ENCODE peak calls at places on chromosome 6, in five cellular contexts. One of them, this sample, is unnamed.

GRCh38 chr6:151063339-151063738 is 176.4 kb upstream of the AKAP12 start:
- DNase-seq in BJ: no peak
- DNase-seq in uterus: no peak
- DNase-seq in hepatocyte: no peak
- DNase-seq in fibroblast of pulmonary artery: peak; percentile 59
- DNase-seq in this sample: peak; percentile 84

GRCh38 chr6:3744211-3744900 is 7.2 kb downstream of the PXDC1 start:
- DNase-seq in BJ: no peak
- DNase-seq in uterus: peak; percentile 18
- DNase-seq in hepatocyte: no peak
- DNase-seq in fibroblast of pulmonary artery: peak; percentile 38
- DNase-seq in this sample: no peak

GRCh38 chr6:111721677-111722219 is 116.1 kb upstream of the TRAF3IP2 start:
- DNase-seq in BJ: no peak
- DNase-seq in uterus: no peak
- DNase-seq in hepatocyte: peak; percentile 25
- DNase-seq in fibroblast of pulmonary artery: peak; percentile 81
- DNase-seq in this sample: peak; percentile 36

GRCh38 chr6:152273638-152274037 is 363.5 kb downstream of the SYNE1 start:
- DNase-seq in BJ: no peak
- DNase-seq in uterus: no peak
- DNase-seq in hepatocyte: peak; percentile 13
- DNase-seq in fibroblast of pulmonary artery: no peak
- DNase-seq in this sample: peak; percentile 11

GRCh38 chr6:31356216-31356945 is 598 bp downstream of the HLA-B start:
- DNase-seq in BJ: no peak
- DNase-seq in uterus: peak; percentile 51
- DNase-seq in hepatocyte: peak; percentile 37
- DNase-seq in fibroblast of pulmonary artery: peak; percentile 25
- DNase-seq in this sample: no peak

GRCh38 chr6:44128020-44128917 is 915 bp downstream of the TMEM63B start:
- DNase-seq in BJ: no peak
- DNase-seq in uterus: peak; percentile 34
- DNase-seq in hepatocyte: peak; percentile 65
- DNase-seq in fibroblast of pulmonary artery: peak; percentile 22
- DNase-seq in this sample: no peak

GRCh38 chr6:31575952-31576684 is 753 bp downstream of the TNF start:
- DNase-seq in BJ: no peak
- DNase-seq in uterus: no peak
- DNase-seq in hepatocyte: no peak
- DNase-seq in fibroblast of pulmonary artery: no peak
- DNase-seq in this sample: no peak

GRCh38 chr6:129206761-129207330 is 323.9 kb downstream of the LAMA2 start:
- DNase-seq in BJ: no peak
- DNase-seq in uterus: no peak
- DNase-seq in hepatocyte: no peak
- DNase-seq in fibroblast of pulmonary artery: no peak
- DNase-seq in this sample: no peak

GRCh38 chr6:17224056-17224455 is 57.1 kb upstream of the RBM24 start:
- DNase-seq in BJ: no peak
- DNase-seq in uterus: no peak
- DNase-seq in hepatocyte: no peak
- DNase-seq in fibroblast of pulmonary artery: peak; percentile 10
- DNase-seq in this sample: peak; percentile 12

GRCh38 chr6:104959453-104959858 is 2.5 kb downstream of the LIN28B start:
- DNase-seq in BJ: no peak
- DNase-seq in uterus: no peak
- DNase-seq in hepatocyte: no peak
- DNase-seq in fibroblast of pulmonary artery: no peak
- DNase-seq in this sample: no peak

GRCh38 chr6:41937881-41938574 is 3.6 kb downstream of the CCND3 start:
- DNase-seq in BJ: no peak
- DNase-seq in uterus: peak; percentile 33
- DNase-seq in hepatocyte: no peak
- DNase-seq in fibroblast of pulmonary artery: peak; percentile 86
- DNase-seq in this sample: no peak

GRCh38 chr6:26044140-26045045 is 42.8 kb upstream of the HFE start:
- DNase-seq in BJ: no peak
- DNase-seq in uterus: no peak
- DNase-seq in hepatocyte: no peak
- DNase-seq in fibroblast of pulmonary artery: no peak
- DNase-seq in this sample: peak; percentile 43

GRCh38 chr6:166955865-166956443 is 396 bp downstream of the RNASET2 start:
- DNase-seq in BJ: no peak
- DNase-seq in uterus: no peak
- DNase-seq in hepatocyte: peak; percentile 63
- DNase-seq in fibroblast of pulmonary artery: no peak
- DNase-seq in this sample: peak; percentile 16

GRCh38 chr6:68279793-68280557 is 355.1 kb upstream of the ADGRB3 start:
- DNase-seq in BJ: no peak
- DNase-seq in uterus: no peak
- DNase-seq in hepatocyte: no peak
- DNase-seq in fibroblast of pulmonary artery: peak; percentile 35
- DNase-seq in this sample: peak; percentile 90

GRCh38 chr6:2244261-2245102 is 923 bp downstream of the GMDS start:
- DNase-seq in BJ: no peak
- DNase-seq in uterus: no peak
- DNase-seq in hepatocyte: peak; percentile 63
- DNase-seq in fibroblast of pulmonary artery: no peak
- DNase-seq in this sample: no peak

GRCh38 chr6:2247664-2248063 is 2.3 kb upstream of the GMDS start:
- DNase-seq in BJ: no peak
- DNase-seq in uterus: no peak
- DNase-seq in hepatocyte: no peak
- DNase-seq in fibroblast of pulmonary artery: no peak
- DNase-seq in this sample: no peak

GRCh38 chr6:2245103-2245953 is at the start of gene GMDS:
- DNase-seq in BJ: peak; percentile 50
- DNase-seq in uterus: peak; percentile 75
- DNase-seq in hepatocyte: peak; percentile 97
- DNase-seq in fibroblast of pulmonary artery: peak; percentile 91
- DNase-seq in this sample: peak; percentile 87

GRCh38 chr6:2249126-2249525 is 3.7 kb upstream of the GMDS start:
- DNase-seq in BJ: no peak
- DNase-seq in uterus: no peak
- DNase-seq in hepatocyte: no peak
- DNase-seq in fibroblast of pulmonary artery: no peak
- DNase-seq in this sample: no peak

DNA sequence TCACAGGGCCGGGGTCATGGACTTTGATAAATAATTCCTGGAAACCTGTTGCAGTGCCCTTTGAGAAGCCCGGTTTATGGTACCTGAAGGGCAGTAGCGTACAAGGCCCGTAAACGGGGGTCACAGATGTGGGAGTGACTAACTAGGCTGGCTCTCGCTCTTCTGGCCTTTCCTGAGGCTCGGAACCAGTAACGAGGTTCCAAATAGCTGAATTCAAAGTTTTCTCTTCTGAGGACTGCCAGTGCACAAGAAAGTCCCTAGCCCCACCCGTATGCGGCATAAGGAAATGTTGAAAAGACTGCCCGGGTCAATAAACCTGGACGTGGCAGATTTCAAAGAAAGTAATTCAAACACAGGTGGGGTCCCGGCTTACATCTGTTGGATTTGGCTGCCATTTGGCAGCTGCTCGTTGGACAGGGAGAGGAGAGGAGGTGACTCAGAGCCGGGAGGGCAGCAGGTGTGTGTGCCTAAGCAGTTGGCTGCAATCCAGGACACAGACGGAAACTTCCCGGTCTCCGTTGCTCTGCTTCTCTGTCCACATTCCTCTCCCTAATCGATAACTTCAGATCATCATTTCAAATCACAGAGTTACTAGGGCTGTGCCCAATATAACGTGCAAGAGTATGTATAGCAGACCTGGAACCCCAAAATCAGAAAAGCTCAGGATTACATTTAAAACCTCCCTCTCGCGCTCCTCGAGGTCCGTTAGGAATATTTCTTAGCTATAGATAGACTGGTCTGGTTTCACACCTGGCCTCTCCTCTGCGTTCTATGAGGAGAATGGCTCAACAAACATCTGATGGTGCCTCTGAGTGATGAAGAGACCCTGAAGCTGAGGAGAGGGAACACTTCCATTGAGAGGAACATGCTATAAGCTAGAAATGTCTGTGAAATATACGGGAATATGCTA is 804 bp upstream of the GMDS start:
- DNase-seq in BJ: no peak
- DNase-seq in uterus: peak; percentile 76
- DNase-seq in hepatocyte: peak; percentile 90
- DNase-seq in fibroblast of pulmonary artery: peak; percentile 43
- DNase-seq in this sample: peak; percentile 41
- H3K4me3 ChIP-seq in BJ: peak overlapping the region; percentile 91
- H3K4me3 ChIP-seq in uterus: peak overlapping the region; percentile 56
- H3K4me3 ChIP-seq in hepatocyte: peak overlapping the region; percentile 83
- H3K4me3 ChIP-seq in fibroblast of pulmonary artery: peak overlapping the region; percentile 89
- H3K4me3 ChIP-seq in this sample: peak overlapping the region; percentile 88

GRCh38 chr6:142045380-142046270 is 87.1 kb upstream of the GJE1 start:
- DNase-seq in BJ: no peak
- DNase-seq in uterus: no peak
- DNase-seq in hepatocyte: no peak
- DNase-seq in fibroblast of pulmonary artery: peak; percentile 72
- DNase-seq in this sample: peak; percentile 44
- TF ChIP-seq CTCF in BJ: peak; percentile 44
- TF ChIP-seq CTCF in uterus: no peak
- TF ChIP-seq CTCF in hepatocyte: peak; percentile 35
- TF ChIP-seq CTCF in fibroblast of pulmonary artery: peak; percentile 47
- TF ChIP-seq CTCF in this sample: peak; percentile 31

GRCh38 chr6:89506716-89507597 is 74.0 kb downstream of the ANKRD6 start:
- DNase-seq in BJ: no peak
- DNase-seq in uterus: no peak
- DNase-seq in hepatocyte: no peak
- DNase-seq in fibroblast of pulmonary artery: no peak
- DNase-seq in this sample: no peak

GRCh38 chr6:89508755-89509563 is 76.0 kb downstream of the ANKRD6 start:
- DNase-seq in BJ: no peak
- DNase-seq in uterus: no peak
- DNase-seq in hepatocyte: no peak
- DNase-seq in fibroblast of pulmonary artery: peak; percentile 8
- DNase-seq in this sample: no peak

GRCh38 chr6:89510393-89510792 is 77.4 kb downstream of the ANKRD6 start:
- DNase-seq in BJ: no peak
- DNase-seq in uterus: no peak
- DNase-seq in hepatocyte: no peak
- DNase-seq in fibroblast of pulmonary artery: no peak
- DNase-seq in this sample: no peak

GRCh38 chr6:89505847-89506246 is 72.9 kb downstream of the ANKRD6 start:
- DNase-seq in BJ: no peak
- DNase-seq in uterus: no peak
- DNase-seq in hepatocyte: no peak
- DNase-seq in fibroblast of pulmonary artery: no peak
- DNase-seq in this sample: no peak

DNA sequence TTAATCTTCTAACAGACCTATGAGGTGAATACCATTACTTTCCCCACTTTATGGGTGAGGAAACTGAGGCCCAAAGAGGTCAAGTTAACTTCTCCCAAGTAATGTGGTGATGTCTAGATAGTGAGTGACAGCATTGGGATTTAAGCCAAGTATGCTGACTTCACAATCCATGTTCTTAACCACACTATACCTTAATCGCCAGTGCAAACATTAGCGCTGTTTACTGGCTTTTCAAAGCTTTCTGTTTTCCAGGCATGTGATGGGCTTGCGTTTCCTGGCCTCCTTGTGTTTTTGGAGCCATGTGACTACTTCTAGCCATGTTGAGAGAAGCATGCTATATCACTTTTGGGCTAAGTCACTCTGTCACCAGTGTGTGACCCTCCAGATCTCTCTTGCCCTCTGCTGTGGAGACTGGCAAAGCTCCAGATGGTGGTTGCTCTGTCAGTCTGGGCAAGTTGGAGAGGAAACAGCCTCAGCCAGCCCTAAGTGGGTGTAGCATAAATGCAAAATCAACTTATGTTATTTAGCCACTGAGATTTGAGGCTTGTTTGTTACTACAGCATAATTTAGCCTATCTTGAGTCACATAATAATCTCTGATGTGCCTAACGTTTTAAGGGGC is 76.9 kb downstream of the ANKRD6 start:
- DNase-seq in BJ: no peak
- DNase-seq in uterus: no peak
- DNase-seq in hepatocyte: no peak
- DNase-seq in fibroblast of pulmonary artery: no peak
- DNase-seq in this sample: no peak
- H3K4me3 ChIP-seq in BJ: no peak overlapping the region
- H3K4me3 ChIP-seq in uterus: no peak overlapping the region
- H3K4me3 ChIP-seq in hepatocyte: no peak overlapping the region
- H3K4me3 ChIP-seq in fibroblast of pulmonary artery: no peak overlapping the region
- H3K4me3 ChIP-seq in this sample: no peak overlapping the region

GRCh38 chr6:140047321-140047720 is 672.9 kb upstream of the CITED2 start:
- DNase-seq in BJ: no peak
- DNase-seq in uterus: no peak
- DNase-seq in hepatocyte: no peak
- DNase-seq in fibroblast of pulmonary artery: no peak
- DNase-seq in this sample: no peak

GRCh38 chr6:140050232-140050995 is 676.0 kb upstream of the CITED2 start:
- DNase-seq in BJ: no peak
- DNase-seq in uterus: no peak
- DNase-seq in hepatocyte: peak; percentile 40
- DNase-seq in fibroblast of pulmonary artery: peak; percentile 84
- DNase-seq in this sample: peak; percentile 64

GRCh38 chr6:140051521-140052455 is 677.3 kb upstream of the CITED2 start:
- DNase-seq in BJ: peak; percentile 95
- DNase-seq in uterus: no peak
- DNase-seq in hepatocyte: no peak
- DNase-seq in fibroblast of pulmonary artery: peak; percentile 97
- DNase-seq in this sample: peak; percentile 88

GRCh38 chr6:140048202-140048790 is 673.8 kb upstream of the CITED2 start:
- DNase-seq in BJ: no peak
- DNase-seq in uterus: no peak
- DNase-seq in hepatocyte: no peak
- DNase-seq in fibroblast of pulmonary artery: no peak
- DNase-seq in this sample: no peak

DNA sequence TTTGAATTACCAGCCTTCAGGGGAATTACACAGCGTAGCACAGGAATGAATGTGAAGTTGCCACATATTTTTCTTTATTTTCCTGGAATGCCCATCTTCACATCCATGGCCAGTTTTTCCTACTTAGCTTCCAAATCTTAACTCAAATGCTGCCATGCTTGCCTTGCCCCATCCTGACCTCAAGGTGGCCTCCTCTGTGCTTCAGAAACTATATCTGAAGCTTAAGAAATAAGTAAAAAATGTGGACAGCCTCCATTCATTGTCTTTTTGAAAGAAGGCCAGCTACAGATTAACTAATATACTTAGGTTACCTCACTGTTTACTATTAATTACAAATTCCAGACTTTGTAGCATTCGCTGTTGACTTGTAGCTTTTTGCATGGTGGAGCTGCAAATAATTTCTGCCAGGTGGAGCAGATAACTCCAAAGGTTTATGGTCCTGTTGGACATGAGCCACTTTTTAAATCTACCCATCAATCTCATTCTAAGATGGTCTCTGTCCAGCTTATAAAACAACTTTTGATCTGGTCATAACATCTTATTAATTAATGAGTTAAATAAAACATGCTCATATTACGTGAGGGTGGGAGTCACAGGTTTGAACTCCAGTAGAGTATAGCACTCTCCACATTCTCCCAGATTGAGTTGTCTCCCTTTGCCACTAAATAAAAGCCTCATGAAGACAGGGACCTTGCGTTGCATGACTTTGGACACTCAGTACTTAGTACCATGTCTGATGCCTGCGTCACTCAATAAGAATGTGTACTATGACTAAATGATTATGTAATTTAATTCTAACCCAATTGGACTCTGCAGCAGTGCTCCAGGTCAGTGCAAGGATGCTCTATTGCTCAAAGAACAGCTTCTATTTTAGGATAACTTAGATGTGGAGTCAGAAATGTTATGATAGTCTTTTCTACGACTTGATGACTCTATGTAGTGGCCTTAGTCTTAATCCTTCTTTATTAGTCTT is 678.6 kb upstream of the CITED2 start:
- DNase-seq in BJ: no peak
- DNase-seq in uterus: no peak
- DNase-seq in hepatocyte: peak; percentile 30
- DNase-seq in fibroblast of pulmonary artery: peak; percentile 68
- DNase-seq in this sample: peak; percentile 29
- TF ChIP-seq CTCF in BJ: peak; percentile 56
- TF ChIP-seq CTCF in uterus: no peak
- TF ChIP-seq CTCF in hepatocyte: peak; percentile 37
- TF ChIP-seq CTCF in fibroblast of pulmonary artery: peak; percentile 53
- TF ChIP-seq CTCF in this sample: peak; percentile 32

This sample was measured in astrocyte of the spinal cord.